ENCODE peak calls at places on chromosomes 11 and 22, in five cellular contexts. M is IMR-90, X is neuronal stem cell, I is H1, A is mesenchymal stem cell. D is an unnamed sample. For H3K27me3, the result is how much of the 10 kb centered on the place peaks cover.

GRCh38 chr22:41899110-41899509 is 15.8 kb downstream of the SHISA8 start:
- DNase-seq in M (no peak), X (no peak), I (no peak), A (no peak), D (no peak)

GRCh38 chr22:27995801-27996528 is 76.9 kb upstream of the PITPNB start:
- DNase-seq in M (no peak), X (no peak), I (no peak), A (no peak), D (no peak)

GRCh38 chr11:38089728-38090127 is 1491.7 kb upstream of the RAG2 start:
- DNase-seq in M (no peak), X (no peak), I (no peak), A (peak), D (peak)

GRCh38 chr11:61814958-61815789 is 1.6 kb downstream of the FADS1 start:
- DNase-seq in M (peak), X (peak), I (peak), A (peak), D (peak)

GRCh38 chr11:65243773-65244172 is 18.0 kb upstream of the POLA2 start:
- DNase-seq in M (no peak), X (no peak), I (no peak), A (no peak), D (no peak)

GRCh38 chr11:70616938-70617674 is 218.8 kb downstream of the CTTN start:
- DNase-seq in M (no peak), X (no peak), I (no peak), A (no peak), D (no peak)

GRCh38 chr11:58494096-58494495 is 13.8 kb downstream of the OR5B21 start:
- DNase-seq in M (peak), X (no peak), I (no peak), A (no peak), D (no peak)

GRCh38 chr11:78138694-78139421 is 568 bp downstream of the ALG8 start:
- DNase-seq in M (peak), X (peak), I (no peak), A (peak), D (peak)

GRCh38 chr22:47193606-47194316 is 431.3 kb downstream of the TBC1D22A start:
- DNase-seq in M (no peak), X (no peak), I (no peak), A (no peak), D (no peak)

GRCh38 chr11:3849297-3849874 is 6.1 kb upstream of the STIM1 start:
- DNase-seq in M (peak), X (peak), I (no peak), A (peak), D (peak)

GRCh38 chr11:57785072-57785471 is 23.5 kb downstream of the CTNND1 start:
- DNase-seq in M (no peak), X (no peak), I (no peak), A (no peak), D (no peak)

GRCh38 chr11:76670475-76671235 is at the start of gene LRRC32:
- DNase-seq in M (no peak), X (peak), I (no peak), A (no peak), D (peak)

GRCh38 chr11:64844330-64845124 is at the start of gene CDC42BPG:
- DNase-seq in M (peak), X (no peak), I (no peak), A (peak), D (peak)

GRCh38 chr11:131865860-131866259 is 495.4 kb downstream of the NTM start:
- DNase-seq in M (no peak), X (no peak), I (no peak), A (no peak), D (no peak)
- H3K23ac ChIP-seq in M (no peak), X (peak), I (peak), A (no peak), D (no peak)

DNA sequence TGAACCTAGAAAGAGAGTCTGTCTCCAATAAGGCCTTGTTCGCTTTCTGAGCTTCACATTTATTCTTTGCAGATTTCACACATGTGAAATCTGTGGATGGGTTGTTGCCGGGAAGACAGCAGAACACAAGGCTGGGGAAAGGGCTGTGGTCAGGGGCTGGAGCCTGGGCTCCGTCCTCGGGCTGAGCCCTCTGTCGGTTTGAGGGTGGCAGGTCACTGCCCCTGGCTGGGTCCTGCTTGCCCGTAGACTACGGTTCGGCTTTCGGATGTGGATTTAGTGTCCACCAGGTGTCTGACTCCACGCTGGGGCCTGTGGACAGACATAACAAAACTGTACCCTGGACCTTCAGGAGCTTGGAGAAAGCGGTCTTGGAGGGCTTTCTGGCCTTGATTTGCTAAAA is 117.0 kb upstream of the ALX4 start:
- DNase-seq in M (no peak), X (no peak), I (no peak), A (no peak), D (no peak)
- H3K27me3 ChIP-seq in M (under half), X (under half), I (under half), A (half or more), D (under half)

DNA sequence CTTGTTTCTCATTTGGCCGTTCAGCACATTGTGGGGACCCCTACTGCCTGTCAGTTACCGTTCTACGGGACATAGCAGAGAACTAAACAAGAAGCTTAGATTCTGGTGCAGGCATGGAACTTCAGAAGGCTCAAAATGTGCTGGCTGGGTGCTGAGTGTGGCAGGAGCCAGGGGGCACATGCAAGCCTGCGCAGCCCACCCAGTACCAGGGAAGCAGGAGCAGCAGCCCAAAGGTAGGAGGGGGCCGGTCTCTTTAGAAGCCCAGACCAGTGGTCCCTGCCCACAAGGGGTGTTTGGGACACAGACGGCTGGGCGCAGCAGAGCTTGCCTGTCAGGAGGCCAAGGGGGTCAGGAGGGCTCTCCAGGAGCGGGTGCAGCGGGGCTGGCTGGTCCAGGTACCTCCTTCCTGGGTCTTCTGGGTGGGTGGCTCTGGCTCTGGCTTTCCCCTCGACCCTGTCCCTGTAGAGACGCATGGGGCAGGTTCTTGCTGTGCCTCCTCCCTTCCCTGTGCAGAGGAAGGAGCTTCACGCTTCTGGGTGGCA is 2.2 kb downstream of the PTDSS2 start:
- DNase-seq in M (no peak), X (no peak), I (no peak), A (no peak), D (no peak)
- H3K23ac ChIP-seq in M (no peak), X (no peak), I (no peak), A (no peak), D (no peak)

GRCh38 chr11:16605971-16606783 is 132.3 kb upstream of the C11orf58 start:
- DNase-seq in M (peak), X (peak), I (peak), A (peak), D (peak)
- H3K27me3 ChIP-seq in M (under half), X (under half), I (half or more), A (under half), D (under half)

DNA sequence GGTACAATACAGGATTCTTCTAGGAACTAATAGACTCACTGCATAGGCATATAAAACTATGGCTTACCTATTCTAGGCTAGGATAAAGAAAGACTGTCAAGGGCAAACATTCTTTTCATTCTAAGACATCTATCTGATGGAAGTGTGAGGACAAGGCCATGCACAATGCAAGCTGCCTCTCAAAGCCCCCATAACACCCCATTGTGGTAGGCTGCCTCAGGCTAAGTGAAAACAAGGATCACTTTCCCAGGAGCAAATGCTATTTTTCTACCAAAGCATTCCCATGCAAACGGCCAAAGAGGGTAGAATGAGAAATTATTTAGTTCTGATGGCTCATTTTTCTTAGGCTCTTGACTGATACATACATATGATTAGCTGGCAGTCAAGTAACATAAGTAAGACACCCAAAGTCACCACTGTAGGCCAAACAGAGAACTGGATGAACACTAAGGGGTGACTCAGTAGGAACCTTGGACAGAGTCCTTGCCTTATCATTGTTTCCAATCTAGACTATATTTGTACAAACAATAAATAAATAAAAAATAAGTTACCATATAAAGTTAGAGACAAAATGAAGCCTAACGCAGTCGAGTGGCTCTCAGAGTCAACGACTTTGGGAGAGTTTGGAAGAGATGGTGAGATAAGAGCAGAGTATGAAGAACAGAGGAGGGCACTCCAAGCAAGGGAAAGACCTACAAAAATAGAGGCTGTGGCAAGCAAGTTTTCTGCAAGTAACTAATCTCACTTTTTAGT is 303.6 kb downstream of the SBF2 start:
- DNase-seq in M (peak), X (no peak), I (no peak), A (peak), D (peak)
- H3K23ac ChIP-seq in M (no peak), X (no peak), I (no peak), A (peak), D (no peak)

GRCh38 chr11:16584569-16584968 is 153.9 kb upstream of the C11orf58 start:
- DNase-seq in M (no peak), X (no peak), I (no peak), A (no peak), D (no peak)
- H3K27me3 ChIP-seq in M (under half), X (under half), I (under half), A (under half), D (under half)